ENCODE peak calls at places on chromosomes 2 and 18, in four cellular contexts. H is HFF-Myc, P is kidney, Q is cerebellum. I is an unnamed sample.

GRCh38 chr2:172931923-172932520 is 143.6 kb upstream of the MAP3K20 start:
- DNase-seq in H (peak), P (no peak), Q (peak), I (peak)

GRCh38 chr2:232142049-232142448 is 180.5 kb downstream of the DIS3L2 start:
- DNase-seq in H (no peak), P (no peak), Q (no peak), I (no peak)

GRCh38 chr2:12717191-12717987 is 653 bp downstream of the TRIB2 start:
- DNase-seq in H (no peak), P (peak), Q (peak), I (peak)

GRCh38 chr18:34976899-34977786 is 64.1 kb upstream of the MAPRE2 start:
- DNase-seq in H (no peak), P (peak), Q (peak), I (peak)

GRCh38 chr2:140344842-140345241 is 1564.7 kb upstream of the NXPH2 start:
- DNase-seq in H (no peak), P (no peak), Q (no peak), I (no peak)

GRCh38 chr18:45518770-45519169 is 96.5 kb upstream of the SLC14A2 start:
- DNase-seq in H (no peak), P (no peak), Q (no peak), I (no peak)

GRCh38 chr2:236550701-236551465 is 18.7 kb upstream of the ACKR3 start:
- DNase-seq in H (no peak), P (no peak), Q (no peak), I (no peak)

GRCh38 chr18:59311631-59312030 is 6.8 kb downstream of the CPLX4 start:
- DNase-seq in H (no peak), P (no peak), Q (no peak), I (no peak)

I was measured in activated T-helper 1 cell treated with Interleukin-2 at 50 U/mL for 16 hours.